ENCODE peak calls at places on chromosomes 2 and 18, in five cellular contexts. One of them, this sample, is unnamed. For H3K4me1, the result is how much of the 10 kb centered on the place peaks cover.

GRCh38 chr2:75464348-75464946 is 96.3 kb downstream of the EVA1A start:
- DNase-seq in cardiac muscle cell: peak
- DNase-seq in body of pancreas: peak
- DNase-seq in ovary: no peak
- DNase-seq in heart right ventricle: no peak
- DNase-seq in this sample: no peak

GRCh38 chr18:80254971-80255500 is 7.7 kb upstream of the PARD6G start:
- DNase-seq in cardiac muscle cell: no peak
- DNase-seq in body of pancreas: no peak
- DNase-seq in ovary: no peak
- DNase-seq in heart right ventricle: no peak
- DNase-seq in this sample: no peak

GRCh38 chr2:187547353-187547979 is 6.8 kb downstream of the TFPI start:
- DNase-seq in cardiac muscle cell: peak
- DNase-seq in body of pancreas: peak
- DNase-seq in ovary: no peak
- DNase-seq in heart right ventricle: peak
- DNase-seq in this sample: no peak

GRCh38 chr2:12821656-12822055 is 104.9 kb downstream of the TRIB2 start:
- DNase-seq in cardiac muscle cell: no peak
- DNase-seq in body of pancreas: no peak
- DNase-seq in ovary: no peak
- DNase-seq in heart right ventricle: no peak
- DNase-seq in this sample: no peak

GRCh38 chr2:64989126-64989981 is at the start of gene SLC1A4:
- DNase-seq in cardiac muscle cell: peak
- DNase-seq in body of pancreas: peak
- DNase-seq in ovary: peak
- DNase-seq in heart right ventricle: peak
- DNase-seq in this sample: peak

GRCh38 chr2:88824951-88825350 is 133.5 kb downstream of the RPIA start:
- DNase-seq in cardiac muscle cell: no peak
- DNase-seq in body of pancreas: no peak
- DNase-seq in ovary: no peak
- DNase-seq in heart right ventricle: no peak
- DNase-seq in this sample: no peak

GRCh38 chr2:3620834-3621233 is 25.9 kb downstream of the COLEC11 start:
- DNase-seq in cardiac muscle cell: peak
- DNase-seq in body of pancreas: no peak
- DNase-seq in ovary: peak
- DNase-seq in heart right ventricle: no peak
- DNase-seq in this sample: no peak

GRCh38 chr2:239308696-239309397 is 92.0 kb downstream of the HDAC4 start:
- DNase-seq in cardiac muscle cell: peak
- DNase-seq in body of pancreas: no peak
- DNase-seq in ovary: peak
- DNase-seq in heart right ventricle: no peak
- DNase-seq in this sample: no peak

GRCh38 chr2:207163053-207163814 is 2.5 kb downstream of the KLF7 start:
- DNase-seq in cardiac muscle cell: peak
- DNase-seq in body of pancreas: peak
- DNase-seq in ovary: no peak
- DNase-seq in heart right ventricle: no peak
- DNase-seq in this sample: no peak

GRCh38 chr2:233995985-233996384 is 54.5 kb upstream of the SPP2 start:
- DNase-seq in cardiac muscle cell: no peak
- DNase-seq in body of pancreas: no peak
- DNase-seq in ovary: no peak
- DNase-seq in heart right ventricle: no peak
- DNase-seq in this sample: no peak

GRCh38 chr2:22795467-22795866 is 589.5 kb upstream of the KLHL29 start:
- DNase-seq in cardiac muscle cell: no peak
- DNase-seq in body of pancreas: no peak
- DNase-seq in ovary: no peak
- DNase-seq in heart right ventricle: no peak
- DNase-seq in this sample: no peak

GRCh38 chr2:10170256-10170655 is 47.7 kb downstream of the RRM2 start:
- DNase-seq in cardiac muscle cell: peak
- DNase-seq in body of pancreas: no peak
- DNase-seq in ovary: no peak
- DNase-seq in heart right ventricle: no peak
- DNase-seq in this sample: no peak

GRCh38 chr2:230908595-230909191 is 16.3 kb downstream of the GPR55 start:
- DNase-seq in cardiac muscle cell: peak
- DNase-seq in body of pancreas: no peak
- DNase-seq in ovary: peak
- DNase-seq in heart right ventricle: no peak
- DNase-seq in this sample: peak

GRCh38 chr18:13540783-13541182 is 185.6 kb downstream of the FAM210A start:
- DNase-seq in cardiac muscle cell: no peak
- DNase-seq in body of pancreas: no peak
- DNase-seq in ovary: no peak
- DNase-seq in heart right ventricle: no peak
- DNase-seq in this sample: no peak

GRCh38 chr18:29164993-29165599 is 988.2 kb upstream of the CDH2 start:
- DNase-seq in cardiac muscle cell: peak
- DNase-seq in body of pancreas: no peak
- DNase-seq in ovary: no peak
- DNase-seq in heart right ventricle: no peak
- DNase-seq in this sample: no peak

GRCh38 chr2:176171331-176172006 is 14.4 kb downstream of the HOXD3 start:
- DNase-seq in cardiac muscle cell: no peak
- DNase-seq in body of pancreas: no peak
- DNase-seq in ovary: no peak
- DNase-seq in heart right ventricle: no peak
- DNase-seq in this sample: no peak

GRCh38 chr2:141710589-141711239 is 420.1 kb downstream of the LRP1B start:
- DNase-seq in cardiac muscle cell: no peak
- DNase-seq in body of pancreas: no peak
- DNase-seq in ovary: no peak
- DNase-seq in heart right ventricle: no peak
- DNase-seq in this sample: no peak

GRCh38 chr2:43251171-43251731 is 24.8 kb upstream of the ZFP36L2 start:
- DNase-seq in cardiac muscle cell: peak
- DNase-seq in body of pancreas: no peak
- DNase-seq in ovary: no peak
- DNase-seq in heart right ventricle: no peak
- DNase-seq in this sample: no peak

GRCh38 chr2:185668710-185669109 is 69.9 kb upstream of the FSIP2 start:
- DNase-seq in cardiac muscle cell: no peak
- DNase-seq in body of pancreas: no peak
- DNase-seq in ovary: no peak
- DNase-seq in heart right ventricle: no peak
- DNase-seq in this sample: no peak

GRCh38 chr2:170307988-170308387 is 130.0 kb downstream of the MYO3B start:
- DNase-seq in cardiac muscle cell: no peak
- DNase-seq in body of pancreas: no peak
- DNase-seq in ovary: no peak
- DNase-seq in heart right ventricle: no peak
- DNase-seq in this sample: no peak

GRCh38 chr2:170301606-170302005 is 123.7 kb downstream of the MYO3B start:
- DNase-seq in cardiac muscle cell: no peak
- DNase-seq in body of pancreas: no peak
- DNase-seq in ovary: no peak
- DNase-seq in heart right ventricle: no peak
- DNase-seq in this sample: no peak

GRCh38 chr2:170307052-170307451 is 129.1 kb downstream of the MYO3B start:
- DNase-seq in cardiac muscle cell: no peak
- DNase-seq in body of pancreas: no peak
- DNase-seq in ovary: no peak
- DNase-seq in heart right ventricle: no peak
- DNase-seq in this sample: no peak

GRCh38 chr2:170306293-170306873 is 128.4 kb downstream of the MYO3B start:
- DNase-seq in cardiac muscle cell: no peak
- DNase-seq in body of pancreas: no peak
- DNase-seq in ovary: no peak
- DNase-seq in heart right ventricle: no peak
- DNase-seq in this sample: no peak

GRCh38 chr2:170305711-170306110 is 127.8 kb downstream of the MYO3B start:
- DNase-seq in cardiac muscle cell: no peak
- DNase-seq in body of pancreas: no peak
- DNase-seq in ovary: no peak
- DNase-seq in heart right ventricle: no peak
- DNase-seq in this sample: no peak
- H3K4me1 ChIP-seq in cardiac muscle cell: under half
- H3K4me1 ChIP-seq in body of pancreas: under half
- H3K4me1 ChIP-seq in ovary: under half
- H3K4me1 ChIP-seq in heart right ventricle: under half
- H3K4me1 ChIP-seq in this sample: under half

GRCh38 chr18:41170346-41170745 is 784.7 kb upstream of the PIK3C3 start:
- DNase-seq in cardiac muscle cell: peak
- DNase-seq in body of pancreas: no peak
- DNase-seq in ovary: no peak
- DNase-seq in heart right ventricle: no peak
- DNase-seq in this sample: no peak

GRCh38 chr18:41162781-41163180 is 792.3 kb upstream of the PIK3C3 start:
- DNase-seq in cardiac muscle cell: no peak
- DNase-seq in body of pancreas: no peak
- DNase-seq in ovary: no peak
- DNase-seq in heart right ventricle: no peak
- DNase-seq in this sample: no peak

GRCh38 chr18:41162191-41162590 is 792.8 kb upstream of the PIK3C3 start:
- DNase-seq in cardiac muscle cell: no peak
- DNase-seq in body of pancreas: no peak
- DNase-seq in ovary: no peak
- DNase-seq in heart right ventricle: no peak
- DNase-seq in this sample: no peak

DNA sequence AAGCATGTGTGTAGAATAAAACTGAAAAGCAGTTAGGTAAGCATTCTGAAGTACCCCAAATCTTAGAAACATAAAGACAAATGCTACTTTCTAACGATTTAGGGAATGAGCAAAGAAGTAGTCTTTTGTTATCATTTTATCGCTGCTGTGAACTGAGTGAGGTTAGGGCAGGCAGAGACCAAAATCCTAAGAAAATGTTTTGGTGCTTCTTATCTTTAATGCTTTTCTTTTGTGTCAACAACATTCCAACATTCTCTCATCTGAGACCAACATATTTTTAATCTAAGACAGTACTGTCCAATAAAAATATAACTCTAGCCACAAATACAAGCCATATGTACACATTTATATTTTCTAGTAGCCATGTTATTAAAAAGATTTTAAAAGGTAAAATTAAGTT is 789.4 kb upstream of the PIK3C3 start:
- DNase-seq in cardiac muscle cell: no peak
- DNase-seq in body of pancreas: no peak
- DNase-seq in ovary: no peak
- DNase-seq in heart right ventricle: no peak
- DNase-seq in this sample: no peak
- H3K4me1 ChIP-seq in cardiac muscle cell: under half
- H3K4me1 ChIP-seq in body of pancreas: under half
- H3K4me1 ChIP-seq in ovary: under half
- H3K4me1 ChIP-seq in heart right ventricle: under half
- H3K4me1 ChIP-seq in this sample: under half

GRCh38 chr2:197010200-197011020 is 83.9 kb upstream of the PGAP1 start:
- DNase-seq in cardiac muscle cell: no peak
- DNase-seq in body of pancreas: no peak
- DNase-seq in ovary: no peak
- DNase-seq in heart right ventricle: no peak
- DNase-seq in this sample: no peak
- H3K4me1 ChIP-seq in cardiac muscle cell: under half
- H3K4me1 ChIP-seq in body of pancreas: under half
- H3K4me1 ChIP-seq in ovary: under half
- H3K4me1 ChIP-seq in heart right ventricle: under half
- H3K4me1 ChIP-seq in this sample: under half

GRCh38 chr2:121255363-121255762 is 29.6 kb downstream of the TFCP2L1 start:
- DNase-seq in cardiac muscle cell: no peak
- DNase-seq in body of pancreas: peak
- DNase-seq in ovary: no peak
- DNase-seq in heart right ventricle: no peak
- DNase-seq in this sample: peak

GRCh38 chr2:121254748-121255147 is 30.3 kb downstream of the TFCP2L1 start:
- DNase-seq in cardiac muscle cell: no peak
- DNase-seq in body of pancreas: no peak
- DNase-seq in ovary: no peak
- DNase-seq in heart right ventricle: no peak
- DNase-seq in this sample: no peak

GRCh38 chr2:121251497-121251896 is 33.5 kb downstream of the TFCP2L1 start:
- DNase-seq in cardiac muscle cell: no peak
- DNase-seq in body of pancreas: no peak
- DNase-seq in ovary: no peak
- DNase-seq in heart right ventricle: no peak
- DNase-seq in this sample: no peak

GRCh38 chr2:121253021-121253673 is 31.9 kb downstream of the TFCP2L1 start:
- DNase-seq in cardiac muscle cell: no peak
- DNase-seq in body of pancreas: no peak
- DNase-seq in ovary: no peak
- DNase-seq in heart right ventricle: no peak
- DNase-seq in this sample: no peak

DNA sequence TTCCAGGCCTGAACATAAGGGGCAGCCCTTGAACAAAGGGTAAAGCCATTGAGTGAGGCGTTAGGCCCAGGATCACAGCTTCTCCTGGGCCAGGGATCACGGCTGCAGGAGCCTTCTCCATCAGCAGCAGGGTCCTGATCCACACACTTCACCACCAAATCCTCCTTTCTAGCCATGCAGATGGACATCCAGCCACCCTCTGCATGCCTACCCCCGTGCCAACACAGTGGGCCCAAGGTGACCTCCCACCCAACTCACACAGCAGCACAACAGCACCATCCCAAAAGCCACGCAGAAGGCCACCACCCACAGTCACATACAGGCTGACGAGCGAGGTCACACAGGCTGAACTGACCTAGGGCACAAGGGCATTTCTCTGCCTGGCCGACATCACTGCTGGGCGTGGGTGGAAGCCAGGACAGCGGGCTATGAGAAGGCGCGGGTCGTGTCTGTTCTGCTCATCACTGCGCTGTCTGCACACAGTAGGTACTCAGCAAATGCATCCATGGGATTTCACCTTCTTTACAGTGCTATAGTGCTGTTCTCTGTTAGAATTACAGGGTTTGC is 31.2 kb downstream of the TFCP2L1 start:
- DNase-seq in cardiac muscle cell: no peak
- DNase-seq in body of pancreas: no peak
- DNase-seq in ovary: no peak
- DNase-seq in heart right ventricle: no peak
- DNase-seq in this sample: no peak
- H3K4me1 ChIP-seq in cardiac muscle cell: under half
- H3K4me1 ChIP-seq in body of pancreas: under half
- H3K4me1 ChIP-seq in ovary: under half
- H3K4me1 ChIP-seq in heart right ventricle: under half
- H3K4me1 ChIP-seq in this sample: under half

GRCh38 chr2:160650196-160651108 is 156.8 kb upstream of the RBMS1 start:
- DNase-seq in cardiac muscle cell: no peak
- DNase-seq in body of pancreas: no peak
- DNase-seq in ovary: no peak
- DNase-seq in heart right ventricle: no peak
- DNase-seq in this sample: no peak
- H3K4me1 ChIP-seq in cardiac muscle cell: under half
- H3K4me1 ChIP-seq in body of pancreas: under half
- H3K4me1 ChIP-seq in ovary: under half
- H3K4me1 ChIP-seq in heart right ventricle: under half
- H3K4me1 ChIP-seq in this sample: under half

This sample was measured in left lung.